ENCODE peak calls at places on chromosomes 7 and 10, in eight cellular contexts. One of them, this sample, is unnamed.

GRCh38 chr10:31621733-31622132 is 302.7 kb downstream of the ZEB1 start:
- DNase-seq in HuH-7: no peak
- DNase-seq in activated T-cell treated with anti-CD3 and anti-CD28 coated beads, Interleukin-2, amount 50 U/mL, for 72 hours: no peak
- DNase-seq in stimulated activated naive CD8-positive, alpha-beta T cell treated with anti-CD3 and anti-CD28 coated beads, Interleukin-15, Interleukin-2, amounts not matched to agents 100 U/mL and 50 U/mL, for 24 hours: no peak
- DNase-seq in ELR: no peak
- DNase-seq in psoas muscle: peak
- DNase-seq in H7: no peak
- DNase-seq in brain microvascular endothelial cell: no peak
- DNase-seq in this sample: no peak

GRCh38 chr10:130020651-130021372 is 56.7 kb upstream of the EBF3 start:
- DNase-seq in H7: no peak
- DNase-seq in stimulated activated naive CD8-positive, alpha-beta T cell treated with anti-CD3 and anti-CD28 coated beads, Interleukin-15, Interleukin-2, amounts not matched to agents 100 U/mL and 50 U/mL, for 24 hours: no peak
- DNase-seq in brain microvascular endothelial cell: no peak
- DNase-seq in activated T-cell treated with anti-CD3 and anti-CD28 coated beads, Interleukin-2, amount 50 U/mL, for 72 hours: no peak
- DNase-seq in psoas muscle: no peak
- DNase-seq in ELR: no peak
- DNase-seq in HuH-7: no peak
- DNase-seq in this sample: peak

GRCh38 chr7:67631496-67631895 is 634.9 kb downstream of the TYW1 start:
- DNase-seq in psoas muscle: no peak
- DNase-seq in HuH-7: no peak
- DNase-seq in brain microvascular endothelial cell: no peak
- DNase-seq in stimulated activated naive CD8-positive, alpha-beta T cell treated with anti-CD3 and anti-CD28 coated beads, Interleukin-15, Interleukin-2, amounts not matched to agents 100 U/mL and 50 U/mL, for 24 hours: no peak
- DNase-seq in H7: no peak
- DNase-seq in activated T-cell treated with anti-CD3 and anti-CD28 coated beads, Interleukin-2, amount 50 U/mL, for 72 hours: no peak
- DNase-seq in ELR: no peak
- DNase-seq in this sample: no peak

GRCh38 chr7:69114374-69114773 is 483.9 kb upstream of the AUTS2 start:
- DNase-seq in HuH-7: no peak
- DNase-seq in brain microvascular endothelial cell: no peak
- DNase-seq in H7: no peak
- DNase-seq in stimulated activated naive CD8-positive, alpha-beta T cell treated with anti-CD3 and anti-CD28 coated beads, Interleukin-15, Interleukin-2, amounts not matched to agents 100 U/mL and 50 U/mL, for 24 hours: no peak
- DNase-seq in ELR: peak
- DNase-seq in activated T-cell treated with anti-CD3 and anti-CD28 coated beads, Interleukin-2, amount 50 U/mL, for 72 hours: no peak
- DNase-seq in psoas muscle: no peak
- DNase-seq in this sample: no peak

GRCh38 chr7:43584200-43584586 is 1.3 kb downstream of the STK17A start:
- DNase-seq in stimulated activated naive CD8-positive, alpha-beta T cell treated with anti-CD3 and anti-CD28 coated beads, Interleukin-15, Interleukin-2, amounts not matched to agents 100 U/mL and 50 U/mL, for 24 hours: peak
- DNase-seq in ELR: peak
- DNase-seq in H7: no peak
- DNase-seq in psoas muscle: no peak
- DNase-seq in brain microvascular endothelial cell: peak
- DNase-seq in activated T-cell treated with anti-CD3 and anti-CD28 coated beads, Interleukin-2, amount 50 U/mL, for 72 hours: peak
- DNase-seq in HuH-7: peak
- DNase-seq in this sample: peak

GRCh38 chr10:25080880-25081581 is 64.6 kb downstream of the THNSL1 start:
- DNase-seq in HuH-7: peak
- DNase-seq in stimulated activated naive CD8-positive, alpha-beta T cell treated with anti-CD3 and anti-CD28 coated beads, Interleukin-15, Interleukin-2, amounts not matched to agents 100 U/mL and 50 U/mL, for 24 hours: peak
- DNase-seq in activated T-cell treated with anti-CD3 and anti-CD28 coated beads, Interleukin-2, amount 50 U/mL, for 72 hours: peak
- DNase-seq in psoas muscle: peak
- DNase-seq in H7: peak
- DNase-seq in brain microvascular endothelial cell: peak
- DNase-seq in ELR: peak
- DNase-seq in this sample: peak

GRCh38 chr7:5704534-5704922 is 76.9 kb downstream of the RNF216 start:
- DNase-seq in psoas muscle: peak
- DNase-seq in activated T-cell treated with anti-CD3 and anti-CD28 coated beads, Interleukin-2, amount 50 U/mL, for 72 hours: peak
- DNase-seq in HuH-7: peak
- DNase-seq in brain microvascular endothelial cell: peak
- DNase-seq in ELR: peak
- DNase-seq in stimulated activated naive CD8-positive, alpha-beta T cell treated with anti-CD3 and anti-CD28 coated beads, Interleukin-15, Interleukin-2, amounts not matched to agents 100 U/mL and 50 U/mL, for 24 hours: peak
- DNase-seq in H7: peak
- DNase-seq in this sample: peak

GRCh38 chr10:129516846-129517679 is 50.0 kb downstream of the MGMT start:
- DNase-seq in ELR: no peak
- DNase-seq in stimulated activated naive CD8-positive, alpha-beta T cell treated with anti-CD3 and anti-CD28 coated beads, Interleukin-15, Interleukin-2, amounts not matched to agents 100 U/mL and 50 U/mL, for 24 hours: no peak
- DNase-seq in brain microvascular endothelial cell: no peak
- DNase-seq in activated T-cell treated with anti-CD3 and anti-CD28 coated beads, Interleukin-2, amount 50 U/mL, for 72 hours: no peak
- DNase-seq in HuH-7: no peak
- DNase-seq in psoas muscle: no peak
- DNase-seq in H7: no peak
- DNase-seq in this sample: no peak

GRCh38 chr7:50369408-50370026 is 65.0 kb downstream of the IKZF1 start:
- DNase-seq in activated T-cell treated with anti-CD3 and anti-CD28 coated beads, Interleukin-2, amount 50 U/mL, for 72 hours: no peak
- DNase-seq in HuH-7: peak
- DNase-seq in ELR: peak
- DNase-seq in stimulated activated naive CD8-positive, alpha-beta T cell treated with anti-CD3 and anti-CD28 coated beads, Interleukin-15, Interleukin-2, amounts not matched to agents 100 U/mL and 50 U/mL, for 24 hours: no peak
- DNase-seq in brain microvascular endothelial cell: no peak
- DNase-seq in H7: peak
- DNase-seq in psoas muscle: no peak
- DNase-seq in this sample: peak

GRCh38 chr7:149459540-149460433 is 1.1 kb downstream of the ZNF777 start:
- DNase-seq in HuH-7: peak
- DNase-seq in stimulated activated naive CD8-positive, alpha-beta T cell treated with anti-CD3 and anti-CD28 coated beads, Interleukin-15, Interleukin-2, amounts not matched to agents 100 U/mL and 50 U/mL, for 24 hours: peak
- DNase-seq in activated T-cell treated with anti-CD3 and anti-CD28 coated beads, Interleukin-2, amount 50 U/mL, for 72 hours: peak
- DNase-seq in brain microvascular endothelial cell: no peak
- DNase-seq in H7: peak
- DNase-seq in psoas muscle: no peak
- DNase-seq in ELR: peak
- DNase-seq in this sample: no peak

GRCh38 chr7:39130740-39131538 is 153.2 kb downstream of the POU6F2 start:
- DNase-seq in ELR: no peak
- DNase-seq in activated T-cell treated with anti-CD3 and anti-CD28 coated beads, Interleukin-2, amount 50 U/mL, for 72 hours: no peak
- DNase-seq in stimulated activated naive CD8-positive, alpha-beta T cell treated with anti-CD3 and anti-CD28 coated beads, Interleukin-15, Interleukin-2, amounts not matched to agents 100 U/mL and 50 U/mL, for 24 hours: no peak
- DNase-seq in H7: peak
- DNase-seq in brain microvascular endothelial cell: no peak
- DNase-seq in psoas muscle: no peak
- DNase-seq in HuH-7: peak
- DNase-seq in this sample: no peak

GRCh38 chr10:75508239-75508813 is 76.9 kb downstream of the LRMDA start:
- DNase-seq in psoas muscle: no peak
- DNase-seq in ELR: peak
- DNase-seq in HuH-7: no peak
- DNase-seq in activated T-cell treated with anti-CD3 and anti-CD28 coated beads, Interleukin-2, amount 50 U/mL, for 72 hours: no peak
- DNase-seq in H7: no peak
- DNase-seq in brain microvascular endothelial cell: no peak
- DNase-seq in stimulated activated naive CD8-positive, alpha-beta T cell treated with anti-CD3 and anti-CD28 coated beads, Interleukin-15, Interleukin-2, amounts not matched to agents 100 U/mL and 50 U/mL, for 24 hours: no peak
- DNase-seq in this sample: no peak

GRCh38 chr7:1533255-1533568 is 2.7 kb downstream of the MAFK start:
- DNase-seq in ELR: no peak
- DNase-seq in activated T-cell treated with anti-CD3 and anti-CD28 coated beads, Interleukin-2, amount 50 U/mL, for 72 hours: no peak
- DNase-seq in H7: no peak
- DNase-seq in psoas muscle: no peak
- DNase-seq in HuH-7: no peak
- DNase-seq in stimulated activated naive CD8-positive, alpha-beta T cell treated with anti-CD3 and anti-CD28 coated beads, Interleukin-15, Interleukin-2, amounts not matched to agents 100 U/mL and 50 U/mL, for 24 hours: no peak
- DNase-seq in brain microvascular endothelial cell: no peak
- DNase-seq in this sample: no peak

GRCh38 chr10:44383749-44384600 is 922 bp downstream of the CXCL12 start:
- DNase-seq in activated T-cell treated with anti-CD3 and anti-CD28 coated beads, Interleukin-2, amount 50 U/mL, for 72 hours: no peak
- DNase-seq in brain microvascular endothelial cell: peak
- DNase-seq in stimulated activated naive CD8-positive, alpha-beta T cell treated with anti-CD3 and anti-CD28 coated beads, Interleukin-15, Interleukin-2, amounts not matched to agents 100 U/mL and 50 U/mL, for 24 hours: no peak
- DNase-seq in ELR: peak
- DNase-seq in HuH-7: no peak
- DNase-seq in psoas muscle: peak
- DNase-seq in H7: peak
- DNase-seq in this sample: no peak

GRCh38 chr10:1551636-1552338 is 185.5 kb downstream of the ADARB2 start:
- DNase-seq in H7: peak
- DNase-seq in stimulated activated naive CD8-positive, alpha-beta T cell treated with anti-CD3 and anti-CD28 coated beads, Interleukin-15, Interleukin-2, amounts not matched to agents 100 U/mL and 50 U/mL, for 24 hours: no peak
- DNase-seq in activated T-cell treated with anti-CD3 and anti-CD28 coated beads, Interleukin-2, amount 50 U/mL, for 72 hours: no peak
- DNase-seq in psoas muscle: no peak
- DNase-seq in HuH-7: no peak
- DNase-seq in brain microvascular endothelial cell: no peak
- DNase-seq in ELR: no peak
- DNase-seq in this sample: no peak

GRCh38 chr7:140196361-140197217 is 19.8 kb upstream of the KDM7A start:
- DNase-seq in H7: no peak
- DNase-seq in HuH-7: no peak
- DNase-seq in brain microvascular endothelial cell: peak
- DNase-seq in activated T-cell treated with anti-CD3 and anti-CD28 coated beads, Interleukin-2, amount 50 U/mL, for 72 hours: no peak
- DNase-seq in ELR: peak
- DNase-seq in stimulated activated naive CD8-positive, alpha-beta T cell treated with anti-CD3 and anti-CD28 coated beads, Interleukin-15, Interleukin-2, amounts not matched to agents 100 U/mL and 50 U/mL, for 24 hours: no peak
- DNase-seq in psoas muscle: peak
- DNase-seq in this sample: no peak